ENCODE peak calls at places on chromosomes 2 and 18, in ten cellular contexts. D, V, X, G, K, Q, M, P, T and Y are unnamed samples. For H3K9me3, the result is how much of the 10 kb centered on the place peaks cover.

GRCh38 chr2:144115892-144116291 is 404.0 kb downstream of the ZEB2 start:
- DNase-seq in D (peak), V (no peak), X (peak), G (no peak), K (no peak), Q (no peak), M (no peak), P (no peak), T (no peak), Y (no peak)

GRCh38 chr18:57942090-57942489 is 101.9 kb upstream of the NEDD4L start:
- DNase-seq in D (no peak), V (no peak), X (no peak), G (no peak), K (no peak), Q (no peak), M (no peak), P (no peak), T (no peak), Y (no peak)

GRCh38 chr18:24380163-24380747 is 17.4 kb downstream of the OSBPL1A start:
- DNase-seq in D (no peak), V (no peak), X (no peak), G (no peak), K (no peak), Q (no peak), M (no peak), P (no peak), T (no peak), Y (no peak)

GRCh38 chr2:120396519-120397361 is 50.8 kb downstream of the INHBB start:
- DNase-seq in D (no peak), V (no peak), X (no peak), G (no peak), K (no peak), Q (no peak), M (no peak), P (no peak), T (no peak), Y (no peak)

GRCh38 chr2:220533485-220533884 is 906.1 kb downstream of the SLC4A3 start:
- DNase-seq in D (peak), V (no peak), X (peak), G (no peak), K (no peak), Q (no peak), M (peak), P (peak), T (no peak), Y (no peak)

GRCh38 chr18:75545189-75545588 is 117.7 kb upstream of the SMIM21 start:
- DNase-seq in D (no peak), V (no peak), X (no peak), G (no peak), K (no peak), Q (no peak), M (no peak), P (no peak), T (no peak), Y (no peak)

GRCh38 chr18:63445067-63445466 is 22.8 kb upstream of the VPS4B start:
- DNase-seq in D (no peak), V (no peak), X (no peak), G (no peak), K (peak), Q (no peak), M (no peak), P (no peak), T (no peak), Y (no peak)

GRCh38 chr2:86788881-86789686 is 1.6 kb downstream of the CD8A start:
- DNase-seq in D (no peak), V (peak), X (no peak), G (no peak), K (no peak), Q (no peak), M (peak), P (no peak), T (no peak), Y (peak)

GRCh38 chr2:105919826-105920225 is 175.1 kb downstream of the NCK2 start:
- DNase-seq in D (peak), V (peak), X (peak), G (no peak), K (no peak), Q (no peak), M (peak), P (peak), T (no peak), Y (no peak)

GRCh38 chr18:63315879-63316278 is 3.7 kb downstream of the BCL2 start:
- DNase-seq in D (peak), V (no peak), X (no peak), G (no peak), K (no peak), Q (no peak), M (no peak), P (peak), T (no peak), Y (no peak)

GRCh38 chr2:112494839-112495238 is 12.9 kb downstream of the TTL start:
- DNase-seq in D (no peak), V (no peak), X (no peak), G (no peak), K (no peak), Q (no peak), M (no peak), P (no peak), T (no peak), Y (no peak)

GRCh38 chr18:62590799-62591640 is 68.2 kb downstream of the ZCCHC2 start:
- DNase-seq in D (no peak), V (no peak), X (no peak), G (no peak), K (no peak), Q (no peak), M (no peak), P (no peak), T (no peak), Y (no peak)

GRCh38 chr2:226172314-226172713 is 627.3 kb downstream of the IRS1 start:
- DNase-seq in D (no peak), V (no peak), X (no peak), G (no peak), K (no peak), Q (no peak), M (no peak), P (no peak), T (no peak), Y (no peak)

GRCh38 chr2:179596018-179596417 is 265.4 kb downstream of the ZNF385B start:
- DNase-seq in D (peak), V (no peak), X (peak), G (no peak), K (no peak), Q (no peak), M (no peak), P (peak), T (no peak), Y (no peak)

GRCh38 chr2:3321825-3322224 is 55.8 kb downstream of the EIPR1 start:
- DNase-seq in D (no peak), V (no peak), X (no peak), G (no peak), K (no peak), Q (no peak), M (no peak), P (no peak), T (no peak), Y (no peak)

GRCh38 chr2:175817200-175817599 is 184.9 kb downstream of the LNPK start:
- DNase-seq in D (no peak), V (no peak), X (no peak), G (no peak), K (no peak), Q (no peak), M (no peak), P (no peak), T (no peak), Y (no peak)

GRCh38 chr2:190867182-190867581 is 13.4 kb upstream of the GLS start:
- DNase-seq in D (no peak), V (no peak), X (peak), G (no peak), K (no peak), Q (no peak), M (no peak), P (peak), T (peak), Y (no peak)

GRCh38 chr18:72410399-72410798 is 133.7 kb downstream of the CBLN2 start:
- DNase-seq in D (peak), V (no peak), X (no peak), G (no peak), K (no peak), Q (no peak), M (no peak), P (peak), T (no peak), Y (no peak)

GRCh38 chr18:59681521-59682004 is 15.7 kb downstream of the CCBE1 start:
- DNase-seq in D (no peak), V (no peak), X (no peak), G (no peak), K (no peak), Q (no peak), M (no peak), P (no peak), T (no peak), Y (no peak)

GRCh38 chr2:19256239-19256638 is 102.2 kb downstream of the OSR1 start:
- DNase-seq in D (peak), V (no peak), X (peak), G (no peak), K (no peak), Q (no peak), M (peak), P (peak), T (no peak), Y (no peak)

GRCh38 chr2:23002234-23002633 is 382.7 kb upstream of the KLHL29 start:
- DNase-seq in D (no peak), V (no peak), X (no peak), G (no peak), K (no peak), Q (no peak), M (peak), P (no peak), T (no peak), Y (no peak)

GRCh38 chr2:8558956-8559355 is 122.9 kb upstream of the ID2 start:
- DNase-seq in D (no peak), V (no peak), X (no peak), G (no peak), K (no peak), Q (no peak), M (no peak), P (no peak), T (no peak), Y (no peak)

GRCh38 chr2:198883604-198884003 is 574.1 kb downstream of the SATB2 start:
- DNase-seq in D (no peak), V (no peak), X (no peak), G (no peak), K (no peak), Q (no peak), M (no peak), P (peak), T (no peak), Y (no peak)

GRCh38 chr2:181300600-181301291 is 156.4 kb upstream of the ITGA4 start:
- DNase-seq in D (no peak), V (peak), X (no peak), G (no peak), K (no peak), Q (no peak), M (no peak), P (no peak), T (no peak), Y (no peak)

GRCh38 chr2:26925100-26925791 is 45.2 kb upstream of the MAPRE3 start:
- DNase-seq in D (no peak), V (no peak), X (no peak), G (no peak), K (no peak), Q (no peak), M (no peak), P (no peak), T (peak), Y (no peak)

GRCh38 chr2:170817247-170817998 is 736 bp downstream of the GAD1 start:
- DNase-seq in D (peak), V (peak), X (peak), G (no peak), K (no peak), Q (no peak), M (peak), P (peak), T (peak), Y (no peak)

GRCh38 chr2:8584174-8585066 is 97.4 kb upstream of the ID2 start:
- DNase-seq in D (no peak), V (no peak), X (no peak), G (no peak), K (no peak), Q (peak), M (no peak), P (no peak), T (no peak), Y (no peak)

GRCh38 chr18:79898952-79899608 is 52.4 kb downstream of the SLC66A2 start:
- DNase-seq in D (no peak), V (no peak), X (no peak), G (no peak), K (peak), Q (no peak), M (no peak), P (no peak), T (no peak), Y (no peak)
- H3K9me3 ChIP-seq in D (under half), V (under half), X (under half), G (under half), K (under half), Q (under half), M (under half), P (under half), T (under half), Y (under half)

DNA sequence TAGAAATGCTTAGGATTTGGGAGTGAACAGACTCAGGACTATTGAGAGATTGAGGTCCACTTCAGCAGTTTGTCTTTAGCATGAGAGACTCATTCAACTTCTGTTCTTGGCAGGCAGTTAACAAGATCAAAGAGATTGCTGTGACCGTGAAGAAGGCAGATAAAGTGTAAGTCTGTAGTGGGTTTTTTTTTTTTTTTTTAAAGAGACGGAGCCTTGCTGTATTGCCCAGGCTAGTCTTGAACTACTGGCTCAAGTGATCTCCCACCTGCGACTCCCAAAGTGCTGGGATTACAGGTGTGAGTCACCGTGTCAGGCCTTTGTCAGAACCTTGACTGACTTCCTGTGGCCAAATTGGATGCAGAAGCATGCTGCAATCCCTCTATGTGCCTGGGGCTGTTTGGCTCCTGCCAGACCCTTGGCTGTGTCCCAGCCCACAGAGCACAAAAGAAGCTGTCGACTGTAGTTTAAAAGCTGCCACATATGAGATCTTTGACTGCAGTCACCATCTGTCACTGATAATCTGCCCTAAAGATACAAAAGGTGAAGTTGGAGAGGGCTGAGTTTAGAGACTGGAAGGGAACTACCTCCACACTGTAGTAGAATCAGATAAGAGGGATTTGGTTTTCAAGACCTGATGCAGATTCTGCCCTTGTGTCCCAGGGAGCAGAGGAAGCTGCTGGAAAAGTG is 9.9 kb downstream of the CCT7 start:
- DNase-seq in D (peak), V (no peak), X (peak), G (no peak), K (peak), Q (no peak), M (no peak), P (peak), T (no peak), Y (peak)
- H3K9me3 ChIP-seq in D (under half), V (under half), X (under half), G (under half), K (under half), Q (under half), M (under half), P (under half), T (under half), Y (under half)

GRCh38 chr2:240355001-240355891 is 80.2 kb upstream of the GPC1 start:
- DNase-seq in D (peak), V (no peak), X (peak), G (no peak), K (no peak), Q (peak), M (no peak), P (peak), T (no peak), Y (no peak)
- H3K9me3 ChIP-seq in D (under half), V (under half), X (under half), G (under half), K (under half), Q (under half), M (under half), P (under half), T (under half), Y (under half)

GRCh38 chr18:2535419-2535910 is 35.8 kb downstream of the METTL4 start:
- DNase-seq in D (no peak), V (no peak), X (no peak), G (no peak), K (no peak), Q (no peak), M (no peak), P (no peak), T (no peak), Y (no peak)

GRCh38 chr18:2531751-2532150 is 39.6 kb downstream of the METTL4 start:
- DNase-seq in D (no peak), V (no peak), X (no peak), G (no peak), K (no peak), Q (no peak), M (no peak), P (no peak), T (no peak), Y (no peak)

GRCh38 chr18:2536063-2536462 is 35.2 kb downstream of the METTL4 start:
- DNase-seq in D (no peak), V (no peak), X (no peak), G (no peak), K (no peak), Q (no peak), M (no peak), P (peak), T (no peak), Y (no peak)

GRCh38 chr18:2534906-2535305 is 36.4 kb downstream of the METTL4 start:
- DNase-seq in D (no peak), V (no peak), X (no peak), G (no peak), K (no peak), Q (no peak), M (no peak), P (no peak), T (no peak), Y (no peak)

DNA sequence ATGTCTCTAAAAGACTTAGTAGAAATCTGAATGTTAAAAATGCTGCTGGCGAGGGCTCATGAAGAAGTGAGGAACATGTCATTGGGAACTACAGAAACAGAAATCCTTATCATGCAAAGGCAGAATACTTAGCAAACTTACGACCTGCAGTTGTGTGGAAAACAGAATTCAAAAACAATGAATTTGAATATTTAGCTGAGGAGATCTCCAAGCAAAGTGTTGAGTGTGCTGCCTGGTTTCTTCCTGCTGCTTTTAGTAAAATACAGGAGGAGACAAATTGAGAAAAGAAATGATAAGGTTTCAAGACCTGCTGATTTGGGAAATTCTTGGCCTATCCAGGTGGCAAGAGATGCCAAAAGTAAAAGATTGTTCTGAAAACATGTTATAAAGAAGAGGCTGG is 38.5 kb downstream of the METTL4 start:
- DNase-seq in D (no peak), V (no peak), X (no peak), G (no peak), K (no peak), Q (no peak), M (no peak), P (no peak), T (no peak), Y (no peak)
- H3K9me3 ChIP-seq in D (under half), V (under half), X (under half), G (under half), K (under half), Q (under half), M (under half), P (under half), T (under half), Y (under half)

DNA sequence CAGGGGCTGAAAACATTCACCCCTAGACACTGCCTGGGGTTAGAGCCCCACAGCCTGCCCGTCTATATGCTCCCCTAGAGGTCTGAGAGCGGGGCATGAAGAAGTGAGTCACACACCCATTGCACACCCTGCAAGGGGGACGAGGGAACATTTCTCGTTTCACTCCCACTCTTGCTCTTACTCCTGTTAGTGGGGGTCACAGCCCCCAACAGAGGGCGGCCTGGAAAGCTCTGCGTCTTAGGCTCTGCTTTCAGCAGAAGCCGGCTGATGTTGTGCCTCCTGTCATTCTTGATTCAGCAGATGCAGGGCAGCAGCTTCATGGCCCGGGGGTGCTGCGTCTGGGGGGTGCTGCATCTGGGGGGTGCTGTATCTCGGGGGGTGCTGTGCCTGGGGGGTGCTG is 141.3 kb downstream of the ASB1 start:
- DNase-seq in D (no peak), V (no peak), X (no peak), G (no peak), K (no peak), Q (no peak), M (no peak), P (no peak), T (no peak), Y (no peak)
- H3K9me3 ChIP-seq in D (under half), V (under half), X (under half), G (under half), K (under half), Q (under half), M (under half), P (under half), T (under half), Y (under half)

GRCh38 chr2:16127958-16128357 is 187.6 kb downstream of the MYCN start:
- DNase-seq in D (no peak), V (no peak), X (no peak), G (no peak), K (peak), Q (no peak), M (no peak), P (no peak), T (no peak), Y (no peak)

GRCh38 chr2:16124881-16125613 is 184.7 kb downstream of the MYCN start:
- DNase-seq in D (no peak), V (no peak), X (no peak), G (no peak), K (no peak), Q (no peak), M (no peak), P (no peak), T (no peak), Y (no peak)

GRCh38 chr2:16125614-16126125 is 185.3 kb downstream of the MYCN start:
- DNase-seq in D (no peak), V (no peak), X (no peak), G (no peak), K (peak), Q (no peak), M (no peak), P (no peak), T (no peak), Y (no peak)

GRCh38 chr2:16126969-16127940 is 186.9 kb downstream of the MYCN start:
- DNase-seq in D (no peak), V (no peak), X (no peak), G (no peak), K (no peak), Q (no peak), M (no peak), P (no peak), T (no peak), Y (no peak)

DNA sequence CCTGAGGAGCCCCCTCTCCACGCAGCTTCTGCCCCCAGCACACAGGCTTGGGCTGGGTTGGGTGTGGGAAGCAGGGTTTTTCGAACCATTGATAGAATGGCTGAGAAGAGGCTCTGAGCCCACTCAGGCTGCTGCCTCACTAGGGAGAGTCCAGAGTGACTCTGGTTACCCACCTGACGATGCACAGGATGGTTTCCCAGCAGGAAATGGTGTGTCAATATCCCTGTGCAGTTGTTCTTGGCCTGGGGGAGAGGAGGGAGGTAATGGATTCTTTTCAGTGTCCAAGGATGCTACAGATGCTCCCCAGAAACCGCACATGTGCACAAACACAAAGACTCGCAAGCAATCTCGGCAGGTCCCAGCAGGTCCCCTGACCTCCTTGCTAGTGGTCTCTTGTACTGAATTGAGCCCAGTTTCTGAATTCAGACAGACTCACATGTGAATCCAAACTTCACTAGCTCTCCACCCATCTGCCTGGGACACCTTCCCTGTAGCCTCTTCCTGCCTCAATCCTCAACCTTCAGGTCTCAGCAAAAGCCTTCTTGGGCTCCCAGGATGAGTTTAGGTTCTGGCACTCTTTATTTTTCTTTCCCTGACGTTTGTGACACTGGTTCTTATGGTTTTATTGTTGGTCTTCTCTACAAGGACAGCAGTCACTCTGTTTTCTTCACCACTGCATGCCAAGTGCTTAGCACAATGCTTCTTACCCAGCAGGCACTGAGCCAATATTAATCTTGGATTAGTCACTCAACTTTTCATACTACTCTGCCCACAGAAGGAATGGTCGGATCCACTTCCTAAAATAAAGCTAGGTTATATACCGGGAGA is 186.0 kb downstream of the MYCN start:
- DNase-seq in D (peak), V (no peak), X (no peak), G (no peak), K (no peak), Q (no peak), M (no peak), P (no peak), T (no peak), Y (no peak)
- H3K9me3 ChIP-seq in D (under half), V (under half), X (under half), G (under half), K (under half), Q (under half), M (under half), P (under half), T (under half), Y (under half)